ENCODE peak calls at places on chromosomes 6 and 20, in seven cellular contexts. Y is breast epithelium, O is prostate gland, Q is GM12878, Z is suprapubic skin, X is transverse colon, G is HCT116. P is an unnamed sample.

GRCh38 chr6:42292002-42292735 is 74.5 kb upstream of the MRPS10 start:
- DNase-seq in Y (no peak), O (no peak), Q (no peak), Z (no peak), X (no peak), G (peak), P (no peak)

GRCh38 chr6:41767112-41767946 is 12.4 kb downstream of the FRS3 start:
- DNase-seq in Y (peak), O (peak), Q (no peak), Z (no peak), X (peak), G (no peak), P (no peak)

GRCh38 chr6:130119211-130119610 is 100.8 kb downstream of the L3MBTL3 start:
- DNase-seq in Y (no peak), O (no peak), Q (no peak), Z (no peak), X (no peak), G (no peak), P (no peak)

GRCh38 chr6:24283043-24283985 is 74.5 kb downstream of the DCDC2 start:
- DNase-seq in Y (peak), O (peak), Q (peak), Z (no peak), X (peak), G (peak), P (no peak)

GRCh38 chr20:34943808-34944568 is 11.6 kb downstream of the GSS start:
- DNase-seq in Y (no peak), O (no peak), Q (no peak), Z (no peak), X (no peak), G (peak), P (no peak)

GRCh38 chr6:28673800-28674671 is 148.4 kb downstream of the GPX5 start:
- DNase-seq in Y (no peak), O (no peak), Q (peak), Z (no peak), X (no peak), G (peak), P (no peak)

GRCh38 chr6:128138694-128139093 is 237.8 kb upstream of the THEMIS start:
- DNase-seq in Y (no peak), O (no peak), Q (no peak), Z (no peak), X (no peak), G (no peak), P (no peak)

GRCh38 chr6:109690373-109690739 is 646 bp downstream of the AK9 start:
- DNase-seq in Y (peak), O (peak), Q (no peak), Z (no peak), X (peak), G (no peak), P (peak)

GRCh38 chr6:41561386-41561785 is 15.2 kb downstream of the FOXP4 start:
- DNase-seq in Y (no peak), O (no peak), Q (no peak), Z (no peak), X (no peak), G (no peak), P (no peak)

GRCh38 chr6:31578058-31578457 is 2.7 kb downstream of the TNF start:
- DNase-seq in Y (no peak), O (no peak), Q (no peak), Z (no peak), X (no peak), G (no peak), P (no peak)

GRCh38 chr6:47587503-47587902 is 109.9 kb downstream of the CD2AP start:
- DNase-seq in Y (no peak), O (no peak), Q (no peak), Z (no peak), X (no peak), G (no peak), P (no peak)

GRCh38 chr6:116518621-116519020 is 7.2 kb downstream of the CALHM5 start:
- DNase-seq in Y (no peak), O (no peak), Q (no peak), Z (no peak), X (no peak), G (no peak), P (no peak)

GRCh38 chr6:37732688-37733087 is 35.0 kb upstream of the MDGA1 start:
- DNase-seq in Y (no peak), O (no peak), Q (no peak), Z (no peak), X (no peak), G (no peak), P (no peak)

GRCh38 chr6:34196116-34196832 is 40.4 kb upstream of the HMGA1 start:
- DNase-seq in Y (peak), O (peak), Q (peak), Z (peak), X (peak), G (peak), P (peak)

GRCh38 chr20:31508517-31509244 is 5.6 kb upstream of the HM13 start:
- DNase-seq in Y (no peak), O (no peak), Q (no peak), Z (no peak), X (no peak), G (no peak), P (no peak)

GRCh38 chr6:150312395-150312794 is 56.4 kb upstream of the IYD start:
- DNase-seq in Y (no peak), O (no peak), Q (no peak), Z (no peak), X (no peak), G (no peak), P (no peak)

GRCh38 chr6:54135665-54136370 is 24.6 kb downstream of the MLIP start:
- DNase-seq in Y (no peak), O (no peak), Q (no peak), Z (no peak), X (no peak), G (no peak), P (no peak)
- TF ChIP-seq POLR2A in Y (no peak), O (no peak), Q (no peak), Z (no peak), X (no peak), G (no peak), P (no peak)

DNA sequence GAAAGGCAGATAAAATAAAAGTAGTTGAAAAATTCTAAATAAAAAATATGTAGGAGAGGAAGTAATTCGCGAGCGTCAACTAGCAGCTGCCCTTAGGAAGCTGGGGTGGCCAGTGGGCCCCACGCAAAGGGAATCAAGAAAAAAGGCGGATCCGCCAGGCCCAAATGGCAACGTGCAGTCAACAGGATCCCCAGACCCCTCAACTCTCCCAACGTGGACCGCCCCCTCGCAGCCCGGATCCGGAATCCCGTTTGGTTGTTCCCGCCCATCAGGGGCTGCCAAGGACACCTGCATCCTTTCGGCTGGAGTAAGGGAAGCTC is 296 bp downstream of the DZANK1 start:
- DNase-seq in Y (no peak), O (no peak), Q (no peak), Z (no peak), X (no peak), G (no peak), P (no peak)
- TF ChIP-seq POLR2AphosphoS5 in Y (no peak), O (no peak), Q (no peak), Z (no peak), X (no peak), G (peak), P (no peak)

DNA sequence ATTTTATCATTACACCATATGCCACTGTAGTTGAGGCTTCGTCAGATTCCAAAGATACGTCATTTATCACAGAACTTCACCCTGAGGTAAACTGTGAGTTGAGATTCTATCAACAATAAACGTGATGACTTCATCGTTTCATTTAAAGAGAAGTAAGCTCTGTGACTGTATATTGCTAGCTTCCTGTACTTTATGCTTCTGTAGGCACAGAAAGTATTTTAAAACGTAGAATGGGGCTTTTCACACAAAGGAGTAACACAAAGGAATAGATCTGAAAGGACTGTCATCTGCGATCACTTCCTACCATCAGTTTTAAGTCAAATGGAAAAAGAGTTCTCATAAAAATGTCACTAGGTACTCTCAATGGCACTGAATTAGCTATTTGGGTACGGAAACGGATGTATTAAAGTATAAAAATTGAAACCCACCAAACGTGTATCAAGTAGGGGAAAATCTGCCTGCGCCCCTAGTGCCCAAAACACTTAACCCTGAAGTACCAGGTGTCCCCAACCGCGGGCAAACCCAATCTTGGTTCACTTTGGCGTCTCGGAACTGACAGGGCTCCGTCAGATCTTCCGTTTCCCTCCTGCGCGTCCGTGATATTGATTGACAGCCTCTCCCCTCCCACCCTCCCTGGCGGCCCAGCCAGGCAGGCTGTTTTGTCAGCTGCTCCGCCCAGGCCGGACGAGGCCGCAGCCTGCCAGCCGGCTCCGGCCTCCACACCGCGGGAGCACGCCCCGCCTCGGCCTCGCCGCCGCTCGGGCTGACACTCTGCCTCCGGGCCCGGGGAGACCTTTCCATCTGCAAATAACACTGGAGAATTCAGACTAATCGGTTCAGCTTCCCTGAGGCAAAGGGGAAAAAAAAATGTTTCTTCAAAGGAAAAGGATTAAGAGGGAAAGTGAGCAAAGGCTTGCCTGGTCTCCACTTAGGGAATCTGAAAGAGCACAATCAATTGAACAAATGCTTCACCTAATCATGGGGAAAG is 234.7 kb upstream of the MCHR2 start:
- DNase-seq in Y (peak), O (peak), Q (peak), Z (peak), X (peak), G (peak), P (peak)
- TF ChIP-seq CTCF in Y (no peak), O (no peak), Q (no peak), Z (no peak), X (no peak), G (no peak), P (no peak)

GRCh38 chr6:95518630-95519227 is 58.6 kb upstream of the MANEA start:
- DNase-seq in Y (no peak), O (no peak), Q (no peak), Z (no peak), X (no peak), G (no peak), P (peak)

GRCh38 chr6:95515975-95516374 is 61.4 kb upstream of the MANEA start:
- DNase-seq in Y (no peak), O (no peak), Q (no peak), Z (no peak), X (no peak), G (no peak), P (no peak)

GRCh38 chr6:95521181-95521580 is 56.2 kb upstream of the MANEA start:
- DNase-seq in Y (no peak), O (no peak), Q (no peak), Z (no peak), X (no peak), G (no peak), P (no peak)

GRCh38 chr6:95517004-95517403 is 60.3 kb upstream of the MANEA start:
- DNase-seq in Y (no peak), O (no peak), Q (no peak), Z (no peak), X (no peak), G (no peak), P (no peak)

DNA sequence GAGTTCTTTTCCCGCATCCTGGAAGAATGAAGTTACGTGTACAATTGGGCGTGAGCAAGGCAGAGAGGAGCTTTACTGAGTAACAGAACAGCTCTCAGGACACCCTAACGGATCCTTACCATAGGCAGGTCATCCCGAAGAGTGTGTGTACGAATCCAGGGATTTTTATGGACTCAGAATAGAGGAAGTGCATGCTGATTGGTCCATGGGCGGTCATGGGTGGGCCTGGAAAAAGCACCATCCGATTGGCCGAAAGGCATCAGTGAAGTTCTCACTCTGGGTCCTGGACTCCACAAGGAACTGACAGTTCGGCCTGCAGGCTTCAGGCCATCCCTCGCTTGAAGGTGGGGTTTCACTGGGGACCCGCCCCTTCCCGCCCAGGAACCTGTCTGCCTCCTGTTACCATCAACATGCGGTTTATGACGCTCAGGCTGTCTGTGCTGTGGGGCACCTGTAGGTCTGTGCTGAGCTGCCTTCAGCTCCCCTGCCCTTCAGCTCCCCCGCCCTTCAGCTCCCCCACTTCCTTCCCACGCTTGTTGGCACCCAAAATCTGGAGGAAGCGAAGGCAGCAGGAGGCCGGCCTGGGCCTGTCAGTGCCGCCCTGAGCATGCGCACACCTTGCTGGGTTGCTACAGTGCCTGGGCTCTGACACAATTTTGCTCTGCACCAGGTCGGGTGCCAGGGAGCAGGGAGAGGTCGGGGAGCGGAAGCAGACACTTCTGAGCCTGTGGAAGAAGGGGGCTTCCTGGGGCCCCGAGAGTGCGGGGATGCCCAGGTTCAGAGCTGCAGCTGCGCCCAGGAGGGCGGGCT is 57.9 kb upstream of the MANEA start:
- DNase-seq in Y (no peak), O (no peak), Q (no peak), Z (no peak), X (no peak), G (no peak), P (peak)
- TF ChIP-seq POLR2A in Y (no peak), O (no peak), Q (no peak), Z (no peak), X (no peak), G (no peak), P (no peak)

GRCh38 chr20:10524034-10524476 is 89.0 kb downstream of the SLX4IP start:
- DNase-seq in Y (no peak), O (no peak), Q (no peak), Z (peak), X (peak), G (no peak), P (no peak)

GRCh38 chr20:10523438-10523837 is 88.3 kb downstream of the SLX4IP start:
- DNase-seq in Y (no peak), O (no peak), Q (no peak), Z (no peak), X (no peak), G (no peak), P (no peak)

GRCh38 chr20:10521836-10522235 is 86.7 kb downstream of the SLX4IP start:
- DNase-seq in Y (no peak), O (no peak), Q (no peak), Z (no peak), X (no peak), G (no peak), P (no peak)

GRCh38 chr20:10522328-10522727 is 87.2 kb downstream of the SLX4IP start:
- DNase-seq in Y (no peak), O (no peak), Q (no peak), Z (no peak), X (no peak), G (no peak), P (no peak)

GRCh38 chr20:10524643-10525042 is 89.5 kb downstream of the SLX4IP start:
- DNase-seq in Y (no peak), O (no peak), Q (no peak), Z (no peak), X (no peak), G (peak), P (no peak)
- TF ChIP-seq POLR2AphosphoS5 in Y (no peak), O (no peak), Q (no peak), Z (no peak), X (no peak), G (no peak), P (no peak)

GRCh38 chr20:49396230-49396629 is 86.2 kb downstream of the KCNB1 start:
- DNase-seq in Y (no peak), O (no peak), Q (no peak), Z (no peak), X (no peak), G (no peak), P (no peak)
- TF ChIP-seq CTCF in Y (no peak), O (no peak), Q (no peak), Z (no peak), X (no peak), G (no peak), P (no peak)

GRCh38 chr20:63700199-63701050 is 4.0 kb downstream of the TNFRSF6B start:
- DNase-seq in Y (peak), O (no peak), Q (no peak), Z (peak), X (no peak), G (no peak), P (peak)
- TF ChIP-seq POLR2A in Y (no peak), O (no peak), Q (peak), Z (no peak), X (no peak), G (no peak), P (no peak)

GRCh38 chr6:94089915-94090314 is 670.6 kb upstream of the EPHA7 start:
- DNase-seq in Y (no peak), O (no peak), Q (no peak), Z (no peak), X (no peak), G (no peak), P (no peak)
- TF ChIP-seq POLR2AphosphoS5 in Y (no peak), O (no peak), Q (no peak), Z (no peak), X (no peak), G (no peak), P (no peak)

P was measured in spleen.